ENCODE peak calls at places on chromosome 10, in seven cellular contexts. L is adrenal gland, K is IMR-90, B is ovary, R is GM10248, U is thoracic aorta, D is HFF-Myc. F is an unnamed sample.

GRCh38 chr10:1643911-1644810 is 93.2 kb downstream of the ADARB2 start:
- DNase-seq in R (no peak), L (no peak), B (no peak), D (no peak), K (no peak), U (no peak), F (no peak)

GRCh38 chr10:115854740-115855435 is 418.1 kb downstream of the GFRA1 start:
- DNase-seq in R (no peak), U (no peak), D (no peak), L (no peak), B (no peak), K (peak; percentile 23), F (no peak)

GRCh38 chr10:88693392-88694020 is 12.5 kb upstream of the LIPK start:
- DNase-seq in U (no peak), D (no peak), R (no peak), B (no peak), K (no peak), L (no peak), F (no peak)

GRCh38 chr10:33716461-33717267 is 382.2 kb upstream of the NRP1 start:
- DNase-seq in U (no peak), K (no peak), L (no peak), R (no peak), D (no peak), B (no peak), F (no peak)

GRCh38 chr10:116620423-116621400 is at the start of gene PNLIPRP2:
- DNase-seq in D (no peak), U (no peak), B (no peak), L (no peak), K (no peak), R (no peak), F (no peak)

GRCh38 chr10:13670311-13670710 is 83.5 kb downstream of the PRPF18 start:
- DNase-seq in K (no peak), D (no peak), B (no peak), R (no peak), U (no peak), L (no peak), F (no peak)

GRCh38 chr10:131921191-131921590 is 20.4 kb downstream of the PPP2R2D start:
- DNase-seq in L (no peak), R (peak; percentile 55), U (no peak), B (no peak), D (no peak), K (no peak), F (peak; percentile 65)

GRCh38 chr10:82814635-82815034 is 939.6 kb downstream of the NRG3 start:
- DNase-seq in L (no peak), D (no peak), K (no peak), U (no peak), B (no peak), R (no peak), F (no peak)

GRCh38 chr10:46530249-46531186 is 25.9 kb downstream of the GPRIN2 start:
- DNase-seq in R (no peak), D (peak; percentile 74), L (no peak), B (peak; percentile 18), U (no peak), K (peak; percentile 87), F (no peak)

GRCh38 chr10:47116445-47116844 is 183.6 kb upstream of the GDF10 start:
- DNase-seq in L (no peak), D (no peak), R (no peak), B (no peak), U (no peak), K (peak; percentile 67), F (no peak)

GRCh38 chr10:23657677-23658076 is 218.8 kb downstream of the OTUD1 start:
- DNase-seq in K (no peak), B (no peak), R (no peak), D (no peak), U (no peak), L (no peak), F (no peak)

GRCh38 chr10:98956576-98957260 is 278.9 kb downstream of the HPSE2 start:
- DNase-seq in U (no peak), L (no peak), R (no peak), B (no peak), D (no peak), K (peak; percentile 73), F (no peak)

GRCh38 chr10:70053896-70054641 is 1.4 kb downstream of the MACROH2A2 start:
- DNase-seq in U (no peak), R (no peak), D (no peak), L (no peak), K (no peak), B (peak; percentile 57), F (no peak)

GRCh38 chr10:130336612-130337304 is 200.6 kb downstream of the GLRX3 start:
- DNase-seq in R (no peak), K (no peak), U (no peak), B (no peak), D (no peak), L (no peak), F (no peak)

GRCh38 chr10:52740913-52741675 is 31.5 kb downstream of the MBL2 start:
- DNase-seq in D (no peak), K (peak; percentile 17), U (no peak), B (no peak), R (peak; percentile 47), L (peak; percentile 66), F (peak; percentile 53)

GRCh38 chr10:32169556-32169955 is 113.3 kb upstream of the KIF5B start:
- DNase-seq in U (no peak), D (no peak), K (no peak), B (no peak), R (no peak), L (no peak), F (no peak)

GRCh38 chr10:76352300-76352699 is 920.9 kb downstream of the LRMDA start:
- DNase-seq in U (no peak), B (no peak), K (peak; percentile 96), L (no peak), R (no peak), D (peak; percentile 78), F (no peak)

GRCh38 chr10:99041468-99041867 is 194.2 kb downstream of the HPSE2 start:
- DNase-seq in L (no peak), U (no peak), K (no peak), R (no peak), B (no peak), D (no peak), F (no peak)

GRCh38 chr10:12406764-12407400 is 57.5 kb downstream of the CAMK1D start:
- DNase-seq in U (no peak), B (no peak), R (no peak), L (no peak), D (no peak), K (no peak), F (no peak)

GRCh38 chr10:96585726-96586418 is 940 bp downstream of the TM9SF3 start:
- DNase-seq in U (no peak), R (no peak), D (no peak), L (no peak), B (no peak), K (peak; percentile 7), F (no peak)

GRCh38 chr10:110857265-110858158 is 14.2 kb upstream of the PDCD4 start:
- DNase-seq in L (peak; percentile 77), D (no peak), B (peak; percentile 58), R (no peak), U (no peak), K (peak; percentile 84), F (no peak)

GRCh38 chr10:70328987-70329386 is 45.2 kb upstream of the NPFFR1 start:
- DNase-seq in K (peak; percentile 28), B (no peak), R (no peak), U (no peak), L (no peak), D (no peak), F (no peak)

GRCh38 chr10:29657719-29658274 is 23.0 kb upstream of the SVIL start:
- DNase-seq in B (no peak), U (no peak), L (no peak), R (no peak), K (no peak), D (no peak), F (no peak)

GRCh38 chr10:114685456-114685855 is 27.4 kb upstream of the ABLIM1 start:
- DNase-seq in R (no peak), L (no peak), D (no peak), B (no peak), U (no peak), K (no peak), F (no peak)

GRCh38 chr10:34526758-34527730 is 288.1 kb downstream of the PARD3 start:
- DNase-seq in L (peak; percentile 45), U (no peak), R (no peak), K (peak; percentile 98), D (peak; percentile 91), B (no peak), F (no peak)

GRCh38 chr10:72011016-72011415 is 46.8 kb downstream of the CHST3 start:
- DNase-seq in B (no peak), U (no peak), R (no peak), D (no peak), K (no peak), L (no peak), F (no peak)
- TF ChIP-seq CTCF in B (no peak), U (no peak), R (no peak), D (no peak), K (no peak), L (no peak), F (no peak)

GRCh38 chr10:15703944-15704580 is 15.7 kb downstream of the ITGA8 start:
- DNase-seq in L (no peak), U (no peak), R (no peak), D (no peak), K (no peak), B (no peak), F (no peak)
- TF ChIP-seq CTCF in L (no peak), U (no peak), R (no peak), D (no peak), K (no peak), B (no peak), F (no peak)

GRCh38 chr10:64430690-64431323 is 909.6 kb downstream of the REEP3 start:
- DNase-seq in U (no peak), D (no peak), K (no peak), R (no peak), L (no peak), B (no peak), F (no peak)
- TF ChIP-seq CTCF in U (no peak), D (no peak), K (no peak), R (no peak), L (no peak), B (no peak), F (peak; percentile 36)

GRCh38 chr10:21531164-21531563 is 2.9 kb upstream of the MLLT10 start:
- DNase-seq in B (no peak), D (no peak), L (no peak), K (peak; percentile 59), U (no peak), R (no peak), F (no peak)

GRCh38 chr10:21535494-21535818 is 1.4 kb downstream of the MLLT10 start:
- DNase-seq in D (no peak), B (no peak), K (no peak), R (no peak), L (no peak), U (no peak), F (no peak)

GRCh38 chr10:21534611-21535493 is 820 bp downstream of the MLLT10 start:
- DNase-seq in K (peak; percentile 45), R (peak; percentile 54), L (peak; percentile 68), U (no peak), D (no peak), B (peak; percentile 74), F (peak; percentile 72)

GRCh38 chr10:21532694-21533576 is 1.1 kb upstream of the MLLT10 start:
- DNase-seq in L (no peak), B (no peak), K (no peak), R (no peak), U (no peak), D (no peak), F (no peak)

GRCh38 chr10:21533577-21534475 is at the start of gene MLLT10:
- DNase-seq in K (peak; percentile 94), B (peak; percentile 98), U (peak; percentile 66), L (peak; percentile 94), R (peak; percentile 93), D (peak; percentile 84), F (peak; percentile 96)
- TF ChIP-seq CTCF in K (peak; percentile 28), B (no peak), U (peak; percentile 67), L (peak; percentile 31), R (no peak), D (no peak), F (no peak)